ENCODE peak calls at places on chromosomes 11 and 22, in five cellular contexts. U, D, K, I and Q are unnamed samples.

GRCh38 chr11:93131709-93132108 is 66.1 kb downstream of the SLC36A4 start:
- DNase-seq in K (no peak), I (peak), D (no peak), U (no peak), Q (peak)

GRCh38 chr22:28822930-28823481 is 22.6 kb upstream of the XBP1 start:
- DNase-seq in K (no peak), I (peak), D (no peak), U (no peak), Q (no peak)

GRCh38 chr11:123740787-123741158 is 687 bp downstream of the ZNF202 start:
- DNase-seq in K (peak), I (no peak), D (peak), U (no peak), Q (no peak)

GRCh38 chr22:46679711-46680269 is 58.3 kb downstream of the CERK start:
- DNase-seq in K (no peak), D (no peak), I (no peak), U (no peak), Q (no peak)

GRCh38 chr22:44538518-44539315 is 40.7 kb upstream of the RTL6 start:
- DNase-seq in I (no peak), D (no peak), K (no peak), U (no peak), Q (no peak)

GRCh38 chr11:94762208-94762607 is 5.9 kb upstream of the AMOTL1 start:
- DNase-seq in D (no peak), K (no peak), I (no peak), U (no peak), Q (no peak)

GRCh38 chr22:28351585-28351984 is 328.1 kb downstream of the TTC28 start:
- DNase-seq in U (no peak), I (no peak), K (no peak), D (no peak), Q (no peak)

GRCh38 chr11:64334764-64335741 is 5.0 kb upstream of the CCDC88B start:
- DNase-seq in U (peak), I (peak), D (peak), K (peak), Q (peak)

GRCh38 chr11:20363149-20363499 is 390 bp upstream of the HTATIP2 start:
- DNase-seq in D (no peak), K (no peak), I (no peak), U (no peak), Q (no peak)

DNA sequence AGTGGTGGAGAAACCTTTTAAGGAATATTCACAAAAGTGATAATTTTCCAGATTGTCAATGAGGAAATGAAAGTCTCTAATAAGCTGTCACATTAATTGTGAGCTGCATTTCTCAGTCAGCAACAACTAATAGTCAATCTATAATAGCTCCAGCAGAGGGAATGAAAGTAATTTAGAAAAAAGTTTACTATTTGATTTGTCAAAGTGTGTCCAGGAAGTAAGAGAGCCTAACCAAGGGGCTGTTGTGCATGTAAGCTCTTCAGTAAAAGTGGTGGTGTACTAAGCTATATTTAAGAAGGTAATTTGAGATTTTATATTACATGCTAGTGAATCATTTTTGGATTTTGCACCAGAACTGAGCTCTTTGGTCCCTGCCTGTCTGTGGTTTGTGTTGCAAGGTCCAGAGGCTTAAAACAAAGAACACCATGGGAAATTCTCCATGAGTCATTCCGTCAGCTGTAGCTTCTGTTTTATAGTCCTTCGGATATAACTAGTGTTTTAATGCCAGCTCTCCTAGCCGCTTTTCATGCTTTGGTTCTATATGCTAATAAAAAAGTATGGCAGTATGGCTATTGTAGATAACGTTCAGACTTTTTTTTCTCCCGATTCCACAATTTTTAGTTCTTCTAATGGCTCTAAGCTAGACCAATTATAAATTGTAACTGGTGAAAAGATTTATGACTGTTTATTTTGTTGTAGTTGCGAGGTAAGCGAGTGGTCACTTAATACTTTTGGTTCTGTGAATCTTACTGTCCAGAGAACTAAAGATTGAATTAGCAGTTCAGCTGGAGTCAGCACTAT is 64.6 kb downstream of the ARHGEF12 start:
- DNase-seq in K (peak), U (peak), I (no peak), D (peak), Q (no peak)
- H3K27ac ChIP-seq in K (peak), U (no peak), I (no peak), D (peak), Q (peak)

GRCh38 chr11:2530855-2531200 is 86.0 kb downstream of the KCNQ1 start:
- DNase-seq in K (no peak), D (no peak), U (no peak), I (no peak), Q (peak)

GRCh38 chr11:2531277-2531986 is 86.6 kb downstream of the KCNQ1 start:
- DNase-seq in K (peak), D (peak), I (peak), U (peak), Q (peak)

GRCh38 chr11:2533642-2534115 is 88.9 kb downstream of the KCNQ1 start:
- DNase-seq in K (peak), D (peak), I (peak), U (peak), Q (peak)

GRCh38 chr11:2532704-2533641 is 88.2 kb downstream of the KCNQ1 start:
- DNase-seq in U (peak), D (peak), I (peak), K (peak), Q (peak)

DNA sequence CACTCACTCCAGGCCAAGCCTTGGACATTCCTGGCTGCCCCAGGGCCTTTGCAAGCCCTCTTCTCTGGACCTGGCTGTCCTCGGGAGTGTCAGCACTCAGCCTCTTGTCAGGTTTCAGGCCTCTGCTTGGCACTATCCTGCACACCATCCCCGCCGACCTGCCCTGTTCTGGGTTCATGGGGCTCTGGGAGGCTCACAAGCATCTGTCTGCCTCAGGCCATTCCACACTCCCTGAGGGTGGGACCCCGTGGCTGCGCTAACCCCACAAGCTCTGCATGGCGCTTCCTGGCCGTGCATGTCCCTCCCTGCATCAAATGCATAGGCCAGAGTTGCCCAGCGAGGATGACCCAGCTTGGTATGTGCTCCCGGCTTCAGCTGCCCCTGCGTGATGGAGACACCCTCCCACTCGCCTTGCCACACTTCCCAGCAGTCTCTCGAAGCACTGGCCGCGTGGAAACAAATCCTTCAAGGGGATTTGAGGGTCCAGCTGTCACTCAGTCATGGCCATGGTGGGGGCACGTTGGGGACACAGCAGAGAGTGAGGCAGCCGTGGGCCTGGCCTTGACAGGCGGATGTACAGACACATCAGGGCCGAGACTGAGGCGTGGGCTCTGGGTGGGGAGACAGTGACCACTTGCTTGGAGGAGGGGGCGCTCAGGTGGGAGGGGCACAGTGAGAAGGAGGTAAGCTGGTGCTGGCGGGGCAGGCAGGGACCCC is 87.3 kb downstream of the KCNQ1 start:
- DNase-seq in D (no peak), I (no peak), U (no peak), K (no peak), Q (no peak)
- TF ChIP-seq CTCF in D (no peak), I (no peak), U (no peak), K (no peak), Q (no peak)

GRCh38 chr11:67356551-67356866 is 3.2 kb upstream of the POLD4 start:
- DNase-seq in D (no peak), I (no peak), K (no peak), U (no peak), Q (no peak)
- H3K9ac ChIP-seq in D (no peak), I (no peak), K (no peak), U (no peak), Q (no peak)

GRCh38 chr11:114179234-114179941 is 116.8 kb upstream of the NNMT start:
- DNase-seq in D (peak), I (no peak), U (no peak), K (no peak), Q (no peak)
- H3K27ac ChIP-seq in D (no peak), I (no peak), U (no peak), K (no peak), Q (no peak)

DNA sequence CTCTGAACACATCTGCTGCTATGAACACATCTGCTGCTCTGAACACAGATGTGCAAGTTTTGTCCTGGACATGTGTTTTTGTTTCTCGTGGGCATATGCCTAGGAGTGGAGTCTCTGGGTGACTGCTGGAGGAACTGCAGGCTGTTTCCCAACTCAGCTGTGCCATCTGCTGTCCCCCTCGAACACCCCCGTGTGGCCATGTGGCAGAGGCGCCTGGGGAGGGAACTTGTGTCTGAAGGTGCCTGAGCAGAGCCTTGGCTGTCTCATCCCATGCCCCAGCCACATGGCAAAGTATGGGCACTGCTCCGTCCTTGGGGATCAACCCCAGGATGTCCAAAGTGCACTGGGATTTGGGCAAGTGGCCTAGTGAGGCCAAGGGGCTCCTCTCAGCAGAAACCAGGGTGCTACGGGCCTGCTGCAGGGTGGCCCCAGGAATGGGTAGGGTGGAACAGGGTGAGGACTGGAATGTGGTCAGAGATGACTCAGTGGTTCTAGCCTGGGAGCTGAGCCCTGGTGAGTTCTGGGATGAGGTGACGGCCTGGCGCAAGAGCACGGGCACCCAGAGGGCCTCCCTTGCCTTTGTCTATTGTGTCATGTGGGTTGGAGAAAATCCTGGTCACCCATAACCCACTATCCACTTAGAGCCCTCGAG is 14.7 kb downstream of the GATD1 start:
- DNase-seq in K (peak), I (no peak), D (peak), U (peak), Q (peak)
- TF ChIP-seq CTCF in K (peak), I (peak), D (peak), U (peak), Q (peak)